ENCODE peak calls at places on chromosomes 5 and 9, in four cellular contexts. Z is A549, M is WTC11, R is K562. T is an unnamed sample.

GRCh38 chr9:91857291-91857781 is 92.7 kb downstream of the ROR2 start:
- DNase-seq in R (peak), Z (no peak), M (peak), T (no peak)

GRCh38 chr5:157548513-157549282 is 26.9 kb downstream of the ADAM19 start:
- DNase-seq in M (no peak), Z (peak), R (no peak), T (no peak)

GRCh38 chr5:144484124-144484897 is 313.6 kb downstream of the KCTD16 start:
- DNase-seq in R (no peak), M (no peak), Z (no peak), T (no peak)

GRCh38 chr9:132026932-132027585 is 52.6 kb downstream of the MED27 start:
- DNase-seq in Z (no peak), R (no peak), M (no peak), T (no peak)

GRCh38 chr9:130561056-130561455 is 18.3 kb upstream of the FUBP3 start:
- DNase-seq in Z (no peak), R (no peak), M (no peak), T (no peak)

GRCh38 chr9:137408651-137409405 is 14.1 kb downstream of the EXD3 start:
- DNase-seq in R (no peak), M (no peak), Z (no peak), T (no peak)

GRCh38 chr5:122515709-122516431 is 203.8 kb downstream of the SNCAIP start:
- DNase-seq in R (peak), Z (peak), M (peak), T (peak)

GRCh38 chr9:2262809-2263510 is 247.8 kb downstream of the SMARCA2 start:
- DNase-seq in Z (no peak), M (no peak), R (no peak), T (no peak)

GRCh38 chr9:31347082-31347617 is 1037.3 kb upstream of the ACO1 start:
- DNase-seq in Z (no peak), M (no peak), R (no peak), T (no peak)

GRCh38 chr5:307306-307705 is 14.2 kb upstream of the AHRR start:
- DNase-seq in M (no peak), R (no peak), Z (no peak), T (no peak)

GRCh38 chr9:98099898-98100297 is 19.1 kb downstream of the TRIM14 start:
- DNase-seq in Z (no peak), R (no peak), M (no peak), T (no peak)

GRCh38 chr9:7174884-7175283 is 417.1 kb downstream of the KDM4C start:
- DNase-seq in Z (peak), R (no peak), M (peak), T (no peak)

GRCh38 chr5:1333986-1334385 is 10.9 kb downstream of the CLPTM1L start:
- DNase-seq in Z (no peak), R (no peak), M (no peak), T (no peak)

GRCh38 chr5:180605554-180606214 is 14.4 kb upstream of the SCGB3A1 start:
- DNase-seq in M (peak), R (peak), Z (peak), T (peak)
- TF ChIP-seq NR3C1 in M (no peak), R (no peak), Z (no peak), T (no peak)

DNA sequence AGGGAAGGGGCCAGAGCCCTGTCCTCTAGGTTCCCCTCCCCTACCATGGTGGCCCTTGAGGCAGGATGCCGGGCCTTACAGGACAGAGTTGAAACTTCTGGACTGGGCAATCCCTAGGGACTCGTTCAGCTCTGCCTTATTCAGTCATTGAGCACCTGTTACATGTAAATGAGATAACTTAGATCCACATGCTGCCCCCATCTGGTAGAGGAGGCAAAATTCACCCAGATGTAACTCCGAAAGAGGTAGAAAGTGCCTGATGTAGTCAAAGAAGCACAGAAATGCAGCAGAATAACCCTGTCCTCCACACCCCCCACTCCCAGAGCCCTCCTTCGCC is 1.5 kb downstream of the GGTA1 start:
- DNase-seq in Z (peak), R (peak), M (peak), T (peak)
- TF ChIP-seq NR3C1 in Z (no peak), R (no peak), M (no peak), T (no peak)

GRCh38 chr9:4982720-4983482 is 2.2 kb upstream of the JAK2 start:
- DNase-seq in M (no peak), Z (no peak), R (no peak), T (no peak)
- TF ChIP-seq NR3C1 in M (no peak), Z (no peak), R (no peak), T (no peak)

GRCh38 chr9:135100241-135101067 is 13.0 kb downstream of the OLFM1 start:
- DNase-seq in M (no peak), Z (no peak), R (no peak), T (no peak)
- TF ChIP-seq NR3C1 in M (no peak), Z (no peak), R (no peak), T (no peak)

DNA sequence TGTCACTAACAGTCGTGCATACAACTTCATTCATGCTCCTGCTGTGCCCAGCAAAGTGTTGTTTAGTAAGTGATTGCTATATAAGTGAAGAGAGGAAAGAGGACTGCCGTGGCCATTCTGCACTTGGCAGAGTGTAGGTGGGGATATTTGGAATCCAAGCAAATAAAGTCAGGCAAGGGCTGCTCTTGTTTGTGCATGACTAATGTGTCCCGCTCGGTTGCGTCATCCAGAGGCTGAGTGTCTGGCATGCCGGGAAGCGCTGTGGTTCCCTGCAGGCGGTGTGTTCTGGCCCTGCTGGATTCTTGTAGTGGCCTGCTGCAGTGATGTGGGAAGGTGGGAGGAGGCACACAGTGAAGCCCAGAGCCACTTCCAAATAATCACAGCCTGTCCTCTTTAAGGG is 136.9 kb upstream of the ANKH start:
- DNase-seq in Z (peak), M (peak), R (no peak), T (peak)
- TF ChIP-seq NR3C1 in Z (no peak), M (no peak), R (no peak), T (no peak)

GRCh38 chr5:53603009-53603687 is 42.7 kb downstream of the NDUFS4 start:
- DNase-seq in M (no peak), Z (no peak), R (no peak), T (no peak)
- TF ChIP-seq NR3C1 in M (no peak), Z (no peak), R (no peak), T (no peak)

GRCh38 chr5:149724884-149725283 is 5.2 kb upstream of the PPARGC1B start:
- DNase-seq in Z (no peak), R (no peak), M (no peak), T (no peak)

GRCh38 chr5:149714877-149715502 is 15.1 kb upstream of the PPARGC1B start:
- DNase-seq in Z (no peak), R (no peak), M (no peak), T (no peak)

GRCh38 chr5:149723374-149723773 is 6.7 kb upstream of the PPARGC1B start:
- DNase-seq in Z (no peak), M (no peak), R (no peak), T (no peak)

GRCh38 chr5:149724130-149724850 is 5.8 kb upstream of the PPARGC1B start:
- DNase-seq in R (no peak), Z (no peak), M (no peak), T (no peak)

DNA sequence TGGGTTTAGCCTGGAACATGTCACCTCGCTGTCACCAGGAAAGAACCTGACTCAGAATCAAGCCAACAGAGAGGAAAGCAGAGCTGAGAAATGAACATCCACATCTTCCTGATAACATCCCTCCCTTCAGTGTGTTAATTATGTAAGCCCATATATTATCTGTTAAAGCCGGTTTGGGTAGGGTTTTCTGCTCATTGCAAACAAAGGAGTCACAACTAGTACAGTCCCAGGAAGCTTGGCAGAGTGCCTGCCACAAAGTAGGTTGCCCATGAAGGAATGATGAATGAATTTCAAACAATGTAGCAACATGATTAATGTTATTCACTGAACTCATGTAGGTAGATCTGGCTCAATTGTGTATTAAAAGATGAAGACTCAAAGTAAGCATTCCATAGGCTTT is 10.4 kb upstream of the PPARGC1B start:
- DNase-seq in Z (peak), M (no peak), R (no peak), T (no peak)
- TF ChIP-seq NR3C1 in Z (no peak), M (no peak), R (no peak), T (no peak)

GRCh38 chr5:38555354-38556114 is 912 bp downstream of the LIFR start:
- DNase-seq in R (no peak), M (no peak), Z (no peak), T (no peak)

GRCh38 chr5:38557792-38558191 is 1.3 kb upstream of the LIFR start:
- DNase-seq in Z (no peak), R (no peak), M (no peak), T (no peak)

GRCh38 chr5:38557309-38557710 is 864 bp upstream of the LIFR start:
- DNase-seq in M (no peak), R (no peak), Z (no peak), T (no peak)

GRCh38 chr5:38556115-38556598 is 289 bp downstream of the LIFR start:
- DNase-seq in M (no peak), Z (no peak), R (peak), T (no peak)

GRCh38 chr5:38556599-38557308 is at the start of gene LIFR:
- DNase-seq in Z (peak), M (peak), R (peak), T (peak)
- TF ChIP-seq NR3C1 in Z (no peak), M (no peak), R (no peak), T (no peak)